ENCODE peak calls at places on chromosomes 13 and 19, in five cellular contexts. One of them, this sample, is unnamed. For H3K4me1, the result is how much of the 10 kb centered on the place peaks cover.

GRCh38 chr13:31786011-31786410 is 46.7 kb downstream of the RXFP2 start:
- DNase-seq in endodermal cell: no peak
- DNase-seq in hepatocyte: no peak
- DNase-seq in left ventricle myocardium inferior: no peak
- DNase-seq in uterus: no peak
- DNase-seq in this sample: no peak

GRCh38 chr13:70391678-70392077 is 283.4 kb upstream of the KLHL1 start:
- DNase-seq in endodermal cell: peak
- DNase-seq in hepatocyte: peak
- DNase-seq in left ventricle myocardium inferior: no peak
- DNase-seq in uterus: no peak
- DNase-seq in this sample: peak

GRCh38 chr19:3707868-3708206 is 347 bp upstream of the TJP3 start:
- DNase-seq in endodermal cell: no peak
- DNase-seq in hepatocyte: no peak
- DNase-seq in left ventricle myocardium inferior: no peak
- DNase-seq in uterus: no peak
- DNase-seq in this sample: no peak

GRCh38 chr19:41232686-41233085 is 13.7 kb downstream of the AXL start:
- DNase-seq in endodermal cell: no peak
- DNase-seq in hepatocyte: no peak
- DNase-seq in left ventricle myocardium inferior: no peak
- DNase-seq in uterus: no peak
- DNase-seq in this sample: no peak

GRCh38 chr19:19751846-19752245 is 18.9 kb upstream of the ZNF14 start:
- DNase-seq in endodermal cell: no peak
- DNase-seq in hepatocyte: no peak
- DNase-seq in left ventricle myocardium inferior: no peak
- DNase-seq in uterus: no peak
- DNase-seq in this sample: no peak

GRCh38 chr13:102401305-102401704 is 543 bp downstream of the FGF14 start:
- DNase-seq in endodermal cell: no peak
- DNase-seq in hepatocyte: no peak
- DNase-seq in left ventricle myocardium inferior: no peak
- DNase-seq in uterus: no peak
- DNase-seq in this sample: no peak

GRCh38 chr19:39671739-39672363 is 16.1 kb downstream of the LGALS16 start:
- DNase-seq in endodermal cell: peak
- DNase-seq in hepatocyte: peak
- DNase-seq in left ventricle myocardium inferior: no peak
- DNase-seq in uterus: no peak
- DNase-seq in this sample: no peak

GRCh38 chr19:18661346-18661745 is 22.1 kb upstream of the CRTC1 start:
- DNase-seq in endodermal cell: no peak
- DNase-seq in hepatocyte: no peak
- DNase-seq in left ventricle myocardium inferior: no peak
- DNase-seq in uterus: no peak
- DNase-seq in this sample: no peak

GRCh38 chr19:48544856-48545750 is 6.9 kb upstream of the SULT2B1 start:
- DNase-seq in endodermal cell: peak
- DNase-seq in hepatocyte: no peak
- DNase-seq in left ventricle myocardium inferior: no peak
- DNase-seq in uterus: no peak
- DNase-seq in this sample: no peak

GRCh38 chr19:50567052-50567841 is 988 bp downstream of the LRRC4B start:
- DNase-seq in endodermal cell: peak
- DNase-seq in hepatocyte: no peak
- DNase-seq in left ventricle myocardium inferior: no peak
- DNase-seq in uterus: no peak
- DNase-seq in this sample: no peak

GRCh38 chr13:46403851-46404731 is 17.0 kb upstream of the RUBCNL start:
- DNase-seq in endodermal cell: no peak
- DNase-seq in hepatocyte: no peak
- DNase-seq in left ventricle myocardium inferior: no peak
- DNase-seq in uterus: no peak
- DNase-seq in this sample: no peak

GRCh38 chr19:16034180-16034579 is 42.1 kb upstream of the TPM4 start:
- DNase-seq in endodermal cell: no peak
- DNase-seq in hepatocyte: no peak
- DNase-seq in left ventricle myocardium inferior: no peak
- DNase-seq in uterus: no peak
- DNase-seq in this sample: no peak

GRCh38 chr19:10737680-10738079 is 19.8 kb downstream of the DNM2 start:
- DNase-seq in endodermal cell: no peak
- DNase-seq in hepatocyte: no peak
- DNase-seq in left ventricle myocardium inferior: no peak
- DNase-seq in uterus: no peak
- DNase-seq in this sample: no peak
- H3K4me1 ChIP-seq in endodermal cell: under half
- H3K4me1 ChIP-seq in hepatocyte: under half
- H3K4me1 ChIP-seq in left ventricle myocardium inferior: half or more
- H3K4me1 ChIP-seq in uterus: under half
- H3K4me1 ChIP-seq in this sample: under half

GRCh38 chr13:98915563-98916348 is 62.1 kb downstream of the DOCK9 start:
- DNase-seq in endodermal cell: no peak
- DNase-seq in hepatocyte: no peak
- DNase-seq in left ventricle myocardium inferior: no peak
- DNase-seq in uterus: no peak
- DNase-seq in this sample: no peak
- H3K4me1 ChIP-seq in endodermal cell: under half
- H3K4me1 ChIP-seq in hepatocyte: under half
- H3K4me1 ChIP-seq in left ventricle myocardium inferior: half or more
- H3K4me1 ChIP-seq in uterus: under half
- H3K4me1 ChIP-seq in this sample: under half

GRCh38 chr13:50128406-50129048 is 113.3 kb downstream of the KCNRG start:
- DNase-seq in endodermal cell: peak
- DNase-seq in hepatocyte: no peak
- DNase-seq in left ventricle myocardium inferior: no peak
- DNase-seq in uterus: no peak
- DNase-seq in this sample: no peak

GRCh38 chr13:50130686-50131051 is 115.4 kb downstream of the KCNRG start:
- DNase-seq in endodermal cell: peak
- DNase-seq in hepatocyte: peak
- DNase-seq in left ventricle myocardium inferior: peak
- DNase-seq in uterus: no peak
- DNase-seq in this sample: peak

GRCh38 chr13:50129065-50129922 is 114.0 kb downstream of the KCNRG start:
- DNase-seq in endodermal cell: no peak
- DNase-seq in hepatocyte: no peak
- DNase-seq in left ventricle myocardium inferior: peak
- DNase-seq in uterus: peak
- DNase-seq in this sample: no peak

GRCh38 chr13:50131998-50132936 is 117.0 kb downstream of the KCNRG start:
- DNase-seq in endodermal cell: peak
- DNase-seq in hepatocyte: no peak
- DNase-seq in left ventricle myocardium inferior: no peak
- DNase-seq in uterus: no peak
- DNase-seq in this sample: no peak

DNA sequence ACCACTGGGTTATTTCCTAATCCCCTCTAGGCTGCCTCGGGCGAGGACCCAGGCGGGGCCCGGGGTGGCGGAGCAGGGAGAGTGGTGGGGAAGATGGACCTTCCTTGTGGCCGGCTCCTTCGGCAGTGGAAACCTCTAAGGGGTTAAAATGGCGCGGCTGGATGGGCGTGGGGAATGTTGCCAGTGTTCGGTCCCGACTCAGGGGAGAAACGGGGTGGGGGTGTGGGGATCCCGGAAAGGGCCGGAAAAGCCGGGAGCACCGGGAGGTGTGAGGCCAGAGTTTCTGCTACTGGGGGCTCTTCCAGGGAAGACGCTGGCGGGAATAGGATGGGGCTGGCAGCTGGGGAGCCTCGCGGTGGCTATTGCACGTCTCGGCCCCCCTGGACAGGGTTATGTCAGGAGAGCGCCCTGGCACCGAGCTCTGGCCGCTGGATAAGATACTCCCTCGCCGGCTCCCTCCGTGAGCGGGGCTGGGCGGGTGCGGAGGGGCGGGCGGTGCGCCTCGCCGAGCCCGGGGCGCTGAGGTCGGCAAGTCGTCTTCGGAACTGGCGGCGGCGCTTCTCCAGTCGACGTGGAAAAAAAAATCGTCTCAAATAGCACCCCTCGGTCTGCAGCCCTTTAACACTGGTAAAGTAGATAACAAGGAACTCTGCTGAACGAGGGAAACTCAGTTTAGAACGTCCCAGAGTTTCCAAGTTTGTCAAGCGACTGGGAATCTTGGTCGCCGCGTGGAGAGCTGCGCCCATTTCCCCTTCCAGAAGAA is 114.9 kb downstream of the KCNRG start:
- DNase-seq in endodermal cell: peak
- DNase-seq in hepatocyte: peak
- DNase-seq in left ventricle myocardium inferior: peak
- DNase-seq in uterus: peak
- DNase-seq in this sample: no peak
- H3K4me1 ChIP-seq in endodermal cell: under half
- H3K4me1 ChIP-seq in hepatocyte: half or more
- H3K4me1 ChIP-seq in left ventricle myocardium inferior: half or more
- H3K4me1 ChIP-seq in uterus: under half
- H3K4me1 ChIP-seq in this sample: under half

GRCh38 chr19:1469936-1470863 is 8.8 kb downstream of the C19orf25 start:
- DNase-seq in endodermal cell: peak
- DNase-seq in hepatocyte: peak
- DNase-seq in left ventricle myocardium inferior: peak
- DNase-seq in uterus: no peak
- DNase-seq in this sample: peak
- H3K4me1 ChIP-seq in endodermal cell: under half
- H3K4me1 ChIP-seq in hepatocyte: under half
- H3K4me1 ChIP-seq in left ventricle myocardium inferior: half or more
- H3K4me1 ChIP-seq in uterus: half or more
- H3K4me1 ChIP-seq in this sample: under half

GRCh38 chr19:47187797-47188196 is 43.2 kb downstream of the BBC3 start:
- DNase-seq in endodermal cell: no peak
- DNase-seq in hepatocyte: no peak
- DNase-seq in left ventricle myocardium inferior: no peak
- DNase-seq in uterus: no peak
- DNase-seq in this sample: no peak
- H3K4me1 ChIP-seq in endodermal cell: under half
- H3K4me1 ChIP-seq in hepatocyte: under half
- H3K4me1 ChIP-seq in left ventricle myocardium inferior: under half
- H3K4me1 ChIP-seq in uterus: under half
- H3K4me1 ChIP-seq in this sample: under half

GRCh38 chr19:21568816-21569496 is 63.6 kb downstream of the ZNF429 start:
- DNase-seq in endodermal cell: no peak
- DNase-seq in hepatocyte: no peak
- DNase-seq in left ventricle myocardium inferior: peak
- DNase-seq in uterus: peak
- DNase-seq in this sample: peak
- H3K4me1 ChIP-seq in endodermal cell: under half
- H3K4me1 ChIP-seq in hepatocyte: under half
- H3K4me1 ChIP-seq in left ventricle myocardium inferior: under half
- H3K4me1 ChIP-seq in uterus: under half
- H3K4me1 ChIP-seq in this sample: under half

GRCh38 chr13:43110658-43111057 is 87.3 kb downstream of the DNAJC15 start:
- DNase-seq in endodermal cell: no peak
- DNase-seq in hepatocyte: no peak
- DNase-seq in left ventricle myocardium inferior: no peak
- DNase-seq in uterus: no peak
- DNase-seq in this sample: no peak
- H3K4me1 ChIP-seq in endodermal cell: under half
- H3K4me1 ChIP-seq in hepatocyte: under half
- H3K4me1 ChIP-seq in left ventricle myocardium inferior: under half
- H3K4me1 ChIP-seq in uterus: under half
- H3K4me1 ChIP-seq in this sample: under half

This sample was measured in right lobe of liver.